ENCODE peak calls at places on chromosome 22, in nine cellular contexts. U is pancreas; Q is heart right ventricle; Y is activated CD8-positive, alpha-beta T cell treated with anti-CD3 and anti-CD28 coated beads for 36 hours; W is upper lobe of right lung; K is HepG2; H is GM12878; X is naive B cell; G is aorta. S is an unnamed sample.

GRCh38 chr22:48152154-48152775 is 1389.8 kb downstream of the TBC1D22A start:
- ATAC-seq in U (no peak), Q (no peak), Y (no peak), W (no peak), K (no peak), H (peak; percentile 50), X (peak; percentile 98), G (no peak), S (peak; percentile 80)

GRCh38 chr22:20146777-20147176 is 4.1 kb downstream of the CCDC188 start:
- ATAC-seq in U (no peak), Q (no peak), Y (peak; percentile 35), W (no peak), K (peak; percentile 7), H (peak; percentile 88), X (no peak), G (no peak), S (peak; percentile 71)

GRCh38 chr22:50672471-50673230 is at the start of gene SHANK3:
- ATAC-seq in U (no peak), Q (peak; percentile 91), Y (no peak), W (peak; percentile 68), K (peak; percentile 43), H (no peak), X (no peak), G (peak; percentile 70), S (no peak)

GRCh38 chr22:38108561-38109319 is 1.7 kb downstream of the BAIAP2L2 start:
- ATAC-seq in U (peak; percentile 20), Q (no peak), Y (peak; percentile 29), W (no peak), K (peak; percentile 22), H (peak; percentile 43), X (peak; percentile 20), G (no peak), S (peak; percentile 37)

GRCh38 chr22:47850644-47851151 is 1088.2 kb downstream of the TBC1D22A start:
- ATAC-seq in U (no peak), Q (no peak), Y (no peak), W (no peak), K (no peak), H (no peak), X (no peak), G (no peak), S (no peak)

GRCh38 chr22:39183991-39184585 is 31.6 kb upstream of the CBX7 start:
- ATAC-seq in U (peak; percentile 86), Q (peak; percentile 26), Y (no peak), W (peak; percentile 12), K (peak; percentile 45), H (no peak), X (no peak), G (no peak), S (no peak)

GRCh38 chr22:29570456-29570855 is 10.5 kb downstream of the NIPSNAP1 start:
- ATAC-seq in U (no peak), Q (no peak), Y (no peak), W (peak; percentile 15), K (no peak), H (no peak), X (no peak), G (no peak), S (no peak)

GRCh38 chr22:25772288-25772687 is 30.3 kb downstream of the MYO18B start:
- ATAC-seq in U (no peak), Q (no peak), Y (no peak), W (no peak), K (no peak), H (no peak), X (no peak), G (no peak), S (no peak)

GRCh38 chr22:33780761-33781160 is 139.5 kb downstream of the LARGE1 start:
- ATAC-seq in U (peak; percentile 90), Q (no peak), Y (no peak), W (no peak), K (no peak), H (no peak), X (no peak), G (no peak), S (no peak)

GRCh38 chr22:16601437-16602223 is 9.0 kb upstream of the CCT8L2 start:
- ATAC-seq in U (peak; percentile 58), Q (peak; percentile 47), Y (peak; percentile 48), W (peak; percentile 63), K (no peak), H (no peak), X (peak; percentile 33), G (peak; percentile 27), S (peak; percentile 53)

GRCh38 chr22:45579806-45580702 is 77.4 kb downstream of the FBLN1 start:
- ATAC-seq in U (no peak), Q (no peak), Y (no peak), W (no peak), K (no peak), H (no peak), X (no peak), G (no peak), S (no peak)

GRCh38 chr22:27331526-27332281 is 469.9 kb downstream of the MN1 start:
- ATAC-seq in U (peak; percentile 97), Q (peak; percentile 93), Y (no peak), W (peak; percentile 88), K (peak; percentile 82), H (peak; percentile 46), X (no peak), G (peak; percentile 73), S (no peak)

GRCh38 chr22:45887202-45888131 is 89.5 kb downstream of the WNT7B start:
- ATAC-seq in U (peak; percentile 84), Q (no peak), Y (no peak), W (peak; percentile 58), K (no peak), H (no peak), X (no peak), G (no peak), S (no peak)

GRCh38 chr22:34847072-34847471 is 218.9 kb upstream of the ISX start:
- ATAC-seq in U (no peak), Q (no peak), Y (peak; percentile 56), W (no peak), K (no peak), H (peak; percentile 69), X (no peak), G (no peak), S (no peak)

GRCh38 chr22:30296851-30297250 is 7.5 kb upstream of the CASTOR1 start:
- ATAC-seq in U (no peak), Q (no peak), Y (peak; percentile 37), W (peak; percentile 37), K (no peak), H (no peak), X (no peak), G (no peak), S (no peak)

GRCh38 chr22:19997561-19998231 is 18.9 kb downstream of the ARVCF start:
- ATAC-seq in U (no peak), Q (no peak), Y (no peak), W (no peak), K (no peak), H (no peak), X (no peak), G (no peak), S (no peak)

GRCh38 chr22:40308999-40309578 is 37.2 kb upstream of the ADSL start:
- ATAC-seq in U (peak; percentile 69), Q (no peak), Y (peak; percentile 37), W (no peak), K (no peak), H (no peak), X (no peak), G (no peak), S (no peak)

GRCh38 chr22:29081499-29082236 is 8.8 kb downstream of the KREMEN1 start:
- ATAC-seq in U (no peak), Q (no peak), Y (no peak), W (no peak), K (no peak), H (no peak), X (no peak), G (peak; percentile 58), S (no peak)

GRCh38 chr22:20429254-20430100 is 8.1 kb downstream of the SCARF2 start:
- ATAC-seq in U (peak; percentile 63), Q (peak; percentile 8), Y (peak; percentile 80), W (peak; percentile 68), K (no peak), H (peak; percentile 83), X (peak; percentile 69), G (no peak), S (peak; percentile 82)

GRCh38 chr22:32649515-32650200 is 151.8 kb upstream of the TIMP3 start:
- ATAC-seq in U (no peak), Q (peak; percentile 57), Y (peak; percentile 43), W (no peak), K (no peak), H (no peak), X (no peak), G (no peak), S (no peak)

GRCh38 chr22:30609260-30610185 is 2.5 kb downstream of the TCN2 start:
- ATAC-seq in U (no peak), Q (peak; percentile 51), Y (peak; percentile 62), W (peak; percentile 58), K (no peak), H (peak; percentile 71), X (no peak), G (peak; percentile 53), S (peak; percentile 60)

GRCh38 chr22:29475550-29475949 is 4.5 kb upstream of the NEFH start:
- ATAC-seq in U (no peak), Q (no peak), Y (no peak), W (no peak), K (no peak), H (peak; percentile 91), X (peak; percentile 96), G (no peak), S (peak; percentile 96)

GRCh38 chr22:47370448-47371262 is 608.2 kb downstream of the TBC1D22A start:
- ATAC-seq in U (no peak), Q (no peak), Y (no peak), W (no peak), K (no peak), H (no peak), X (no peak), G (no peak), S (no peak)

GRCh38 chr22:19446603-19447387 is 716 bp downstream of the C22orf39 start:
- ATAC-seq in U (peak; percentile 4), Q (peak; percentile 2), Y (no peak), W (peak; percentile 11), K (peak; percentile 37), H (no peak), X (no peak), G (no peak), S (no peak)

GRCh38 chr22:29700949-29701927 is 18.6 kb upstream of the CABP7 start:
- ATAC-seq in U (peak; percentile 68), Q (no peak), Y (peak; percentile 78), W (peak; percentile 40), K (peak; percentile 63), H (peak; percentile 66), X (peak; percentile 69), G (no peak), S (peak; percentile 24)